ENCODE peak calls at places on chromosomes 2 and 18, in five cellular contexts. T is Caco-2; L is stomach; W is naive thymus-derived CD4-positive, alpha-beta T cell; B is pancreas. J is an unnamed sample. For H3K27me3 and H3K9me3, the result is how much of the 10 kb centered on the place peaks cover.

GRCh38 chr2:58130238-58130637 is 83.6 kb downstream of the VRK2 start:
- DNase-seq in B (no peak), L (no peak), W (no peak), T (no peak), J (no peak)

GRCh38 chr2:49306925-49307324 is 152.6 kb upstream of the FSHR start:
- DNase-seq in B (no peak), W (no peak), T (peak), L (no peak), J (no peak)

GRCh38 chr2:235300368-235301201 is 193.3 kb upstream of the AGAP1 start:
- DNase-seq in T (no peak), B (no peak), L (no peak), W (no peak), J (no peak)

GRCh38 chr18:6406075-6406909 is 8.4 kb downstream of the L3MBTL4 start:
- DNase-seq in B (no peak), T (no peak), L (no peak), W (no peak), J (no peak)

GRCh38 chr2:182404102-182404501 is 22.7 kb downstream of the PDE1A start:
- DNase-seq in L (no peak), B (no peak), T (no peak), W (no peak), J (no peak)

GRCh38 chr2:84247532-84247931 is 211.5 kb downstream of the SUCLG1 start:
- DNase-seq in L (no peak), T (peak), B (no peak), W (no peak), J (peak)

GRCh38 chr2:101614127-101614759 is 83.3 kb upstream of the MAP4K4 start:
- DNase-seq in B (no peak), T (no peak), L (no peak), W (no peak), J (no peak)

GRCh38 chr2:64643838-64644219 is 9.9 kb downstream of the SERTAD2 start:
- DNase-seq in T (no peak), B (no peak), L (no peak), W (no peak), J (no peak)

GRCh38 chr18:79791141-79791972 is 6.4 kb upstream of the KCNG2 start:
- DNase-seq in W (no peak), T (peak), B (no peak), L (peak), J (no peak)

GRCh38 chr18:26335139-26335933 is 109.1 kb downstream of the TAF4B start:
- DNase-seq in B (no peak), W (no peak), L (no peak), T (no peak), J (peak)

GRCh38 chr2:23925702-23926288 is 1.1 kb downstream of the ATAD2B start:
- DNase-seq in L (peak), T (no peak), B (peak), W (no peak), J (peak)

GRCh38 chr2:85871494-85872164 is 17.2 kb downstream of the ST3GAL5 start:
- DNase-seq in W (no peak), L (no peak), B (peak), T (no peak), J (no peak)

GRCh38 chr2:177731384-177731783 is 338.8 kb downstream of the AGPS start:
- DNase-seq in W (no peak), L (no peak), T (no peak), B (no peak), J (peak)
- H3K27me3 ChIP-seq in W (under half), L (under half), T (under half), B (under half), J (under half)

GRCh38 chr2:144162652-144163051 is 357.3 kb downstream of the ZEB2 start:
- DNase-seq in L (peak), B (peak), T (peak), W (no peak), J (no peak)

GRCh38 chr2:144163592-144163991 is 356.3 kb downstream of the ZEB2 start:
- DNase-seq in B (no peak), T (no peak), W (no peak), L (no peak), J (no peak)

GRCh38 chr2:144170172-144170571 is 349.7 kb downstream of the ZEB2 start:
- DNase-seq in B (no peak), L (no peak), T (no peak), W (no peak), J (no peak)

GRCh38 chr2:144165599-144166250 is 354.2 kb downstream of the ZEB2 start:
- DNase-seq in T (no peak), L (no peak), B (no peak), W (no peak), J (no peak)

DNA sequence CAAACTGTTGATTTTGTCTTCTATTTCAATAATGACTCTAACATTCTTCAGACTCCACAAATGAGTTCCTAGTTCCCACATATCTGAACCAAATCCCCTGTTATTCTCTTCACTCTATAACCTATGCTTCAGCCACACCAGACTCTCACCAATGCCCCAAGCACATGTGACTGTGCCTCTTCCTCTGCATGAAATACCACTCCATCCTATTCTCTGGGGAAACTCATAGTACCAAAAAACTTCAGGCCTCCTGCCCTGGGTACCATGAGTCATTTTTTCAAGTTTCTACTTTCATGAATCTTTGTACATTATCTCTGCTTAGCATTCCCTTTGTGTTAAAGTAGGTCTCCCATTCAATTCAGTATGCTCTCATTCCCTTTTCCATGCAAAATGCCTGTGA is 353.2 kb downstream of the ZEB2 start:
- DNase-seq in T (no peak), B (no peak), L (no peak), W (no peak), J (no peak)
- H3K9me3 ChIP-seq in T (under half), B (under half), L (under half), W (under half), J (under half)

DNA sequence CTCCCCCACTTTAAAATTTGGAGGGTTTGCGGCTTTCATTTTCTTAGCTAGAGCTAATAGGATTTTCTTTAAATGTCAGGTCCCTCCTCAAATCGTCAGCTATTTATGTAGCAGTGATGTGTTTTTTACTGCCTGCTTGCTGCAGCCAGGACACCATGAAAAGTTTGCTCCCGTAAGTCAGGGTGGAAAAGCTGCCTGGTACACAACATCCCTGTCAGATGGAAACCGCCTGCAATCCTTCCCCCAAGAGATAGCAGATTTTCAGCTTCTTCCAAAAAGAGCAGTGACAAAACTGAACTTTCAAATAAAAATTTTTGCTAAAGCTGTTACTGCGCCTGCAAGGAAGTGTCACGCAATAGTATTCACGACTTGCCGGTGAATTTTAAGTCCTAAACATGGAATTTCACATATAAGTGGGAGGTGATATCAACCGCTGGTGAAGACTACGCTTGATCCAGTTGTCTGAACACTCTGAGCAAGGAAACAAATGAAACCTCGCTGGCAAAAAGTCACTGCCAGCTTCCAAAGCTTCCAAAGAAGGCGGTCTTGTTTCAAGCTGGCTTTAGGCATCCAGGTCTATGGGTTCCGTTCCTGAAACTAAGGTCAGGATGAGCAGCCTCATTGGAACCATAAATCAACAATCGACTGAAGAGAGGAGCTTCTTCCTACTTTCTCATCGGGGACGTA is 2.9 kb downstream of the COL6A3 start:
- DNase-seq in B (no peak), L (no peak), W (no peak), T (no peak), J (no peak)
- H3K27me3 ChIP-seq in B (under half), L (under half), W (under half), T (under half), J (under half)

DNA sequence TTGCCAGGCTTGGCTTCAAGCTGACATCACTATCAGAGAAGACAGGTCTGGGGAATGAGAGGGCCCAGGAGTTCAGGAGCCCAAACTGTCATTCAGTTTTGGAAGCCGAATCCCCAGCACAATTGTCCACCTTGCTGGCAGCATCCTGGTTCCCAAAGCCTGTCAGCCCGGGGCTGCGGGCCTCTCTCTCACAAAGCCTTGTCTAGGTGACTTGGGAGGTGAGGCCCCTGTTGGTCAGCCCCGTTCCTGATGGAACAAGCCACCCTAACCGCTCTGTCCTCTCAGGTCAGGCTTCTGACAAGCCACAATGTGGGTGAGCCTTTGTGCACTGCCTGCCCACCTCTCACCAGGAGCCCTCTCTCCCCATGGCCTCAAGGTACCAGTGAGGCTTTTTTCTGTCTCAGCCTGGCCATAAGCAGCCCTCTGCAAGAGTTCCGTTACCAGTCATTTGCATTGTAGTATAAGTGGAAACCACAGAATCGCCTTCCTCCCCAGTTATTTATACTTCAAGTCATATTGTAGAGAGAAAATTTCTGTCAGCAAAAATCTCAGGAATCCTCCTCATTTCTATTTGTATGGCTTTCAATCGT is 100.6 kb downstream of the MSH2 start:
- DNase-seq in B (no peak), T (no peak), W (no peak), L (no peak), J (no peak)
- H3K9me3 ChIP-seq in B (under half), T (under half), W (under half), L (under half), J (under half)

GRCh38 chr18:3205239-3205638 is 14.5 kb downstream of the MYOM1 start:
- DNase-seq in L (no peak), T (no peak), B (no peak), W (no peak), J (no peak)

GRCh38 chr18:3194947-3195612 is 24.7 kb downstream of the MYOM1 start:
- DNase-seq in W (no peak), B (no peak), L (no peak), T (no peak), J (no peak)

GRCh38 chr18:3199942-3200645 is 19.7 kb downstream of the MYOM1 start:
- DNase-seq in T (no peak), L (no peak), W (no peak), B (no peak), J (no peak)
- H3K27me3 ChIP-seq in T (under half), L (under half), W (under half), B (under half), J (under half)

GRCh38 chr2:234145057-234145456 is 94.6 kb downstream of the SPP2 start:
- DNase-seq in T (no peak), B (no peak), W (no peak), L (no peak), J (no peak)
- H3K9me3 ChIP-seq in T (under half), B (under half), W (under half), L (under half), J (under half)

J was measured in HAP-1.